ENCODE peak calls at places on chromosomes 5 and 9, in six cellular contexts. K is small intestine, Z is astrocyte, F is HL-60, E is cardiac fibroblast, A is HCT116. U is an unnamed sample.

GRCh38 chr5:138352722-138353549 is 451 bp downstream of the KDM3B start:
- DNase-seq in Z (peak), K (peak), F (peak), A (no peak), E (peak), U (peak)

GRCh38 chr5:103057208-103058130 is 62.5 kb downstream of the GIN1 start:
- DNase-seq in A (no peak), E (peak), F (no peak), Z (peak), K (peak), U (peak)

GRCh38 chr9:18847576-18848275 is 185.3 kb downstream of the SAXO1 start:
- DNase-seq in A (no peak), F (no peak), K (no peak), Z (no peak), E (no peak), U (no peak)

GRCh38 chr5:136629125-136629790 is 263.9 kb upstream of the TRPC7 start:
- DNase-seq in E (no peak), F (no peak), A (no peak), Z (no peak), K (no peak), U (peak)

GRCh38 chr5:120464627-120465280 is 654 bp downstream of the PRR16 start:
- DNase-seq in A (no peak), E (peak), K (no peak), F (peak), Z (peak), U (peak)

GRCh38 chr9:116566677-116567488 is 120.2 kb upstream of the TRIM32 start:
- DNase-seq in E (peak), A (no peak), F (no peak), Z (peak), K (peak), U (peak)

GRCh38 chr9:126705767-126706697 is 92.3 kb downstream of the LMX1B start:
- DNase-seq in A (peak), K (peak), E (peak), Z (no peak), F (peak), U (peak)

GRCh38 chr5:120240716-120241115 is 223.4 kb upstream of the PRR16 start:
- DNase-seq in E (peak), F (no peak), Z (peak), A (no peak), K (no peak), U (peak)

GRCh38 chr9:112532427-112532826 is 45.8 kb downstream of the KIAA1958 start:
- DNase-seq in A (no peak), E (peak), K (peak), Z (peak), F (peak), U (peak)

GRCh38 chr5:118883396-118883795 is 105.0 kb downstream of the DTWD2 start:
- DNase-seq in E (no peak), F (peak), K (no peak), A (no peak), Z (no peak), U (no peak)

GRCh38 chr9:4269872-4270271 is 30.0 kb downstream of the GLIS3 start:
- DNase-seq in E (no peak), K (no peak), A (no peak), Z (no peak), F (no peak), U (no peak)

DNA sequence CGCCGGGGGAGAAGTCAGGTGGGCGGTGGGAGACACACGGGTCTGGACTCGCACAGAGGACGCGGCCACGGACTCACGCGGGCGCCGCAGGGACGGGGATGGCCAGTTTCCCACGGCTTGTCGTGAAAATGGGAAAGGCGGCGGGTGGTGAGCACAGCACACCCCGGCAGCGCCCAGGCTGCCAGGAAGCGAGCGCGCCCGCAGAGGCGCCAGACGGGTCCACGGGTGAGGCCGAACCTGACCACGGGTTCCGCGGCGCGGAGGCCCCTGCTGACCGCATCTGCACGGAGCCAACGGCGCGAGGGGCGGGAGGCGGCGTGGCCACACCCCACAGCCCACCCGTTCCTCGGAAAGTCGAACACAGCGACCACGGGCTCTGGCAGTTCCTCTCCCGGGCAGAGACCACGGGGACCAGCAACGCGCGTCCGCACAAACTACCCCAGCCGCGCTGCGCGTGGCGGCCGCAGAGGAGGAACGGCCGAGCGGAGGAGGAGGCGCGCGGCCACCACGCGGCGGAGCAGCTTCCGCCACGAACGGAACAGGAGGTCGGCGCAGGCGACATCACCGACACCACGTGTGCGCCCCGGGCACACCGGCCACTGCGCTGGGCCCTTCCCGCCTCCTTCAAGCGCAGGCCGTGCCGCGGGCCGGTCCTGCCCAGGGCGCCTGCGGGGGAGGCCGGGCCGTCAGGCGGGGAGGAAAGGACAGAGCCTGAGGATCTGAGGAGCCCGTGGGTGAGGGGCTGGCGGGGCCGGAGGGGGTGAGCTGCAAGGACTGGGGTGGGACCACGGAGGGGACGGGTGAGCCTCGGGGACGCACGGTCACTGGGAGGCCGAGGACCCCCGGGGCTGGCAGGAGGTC is 5.6 kb downstream of the EXD3 start:
- DNase-seq in K (no peak), E (no peak), A (no peak), F (no peak), Z (no peak), U (no peak)
- H3K4me3 ChIP-seq in K (peak), E (peak), A (no peak), F (no peak), Z (no peak), U (peak)

GRCh38 chr9:127720031-127720864 is 4.4 kb downstream of the TTC16 start:
- DNase-seq in A (no peak), F (peak), Z (no peak), K (no peak), E (no peak), U (no peak)
- H3K4me3 ChIP-seq in A (no peak), F (no peak), Z (no peak), K (no peak), E (no peak), U (no peak)

GRCh38 chr5:38554860-38555259 is 1.6 kb downstream of the LIFR start:
- DNase-seq in Z (no peak), A (no peak), E (no peak), F (no peak), K (no peak), U (no peak)
- H3K4me3 ChIP-seq in Z (peak), A (no peak), E (peak), F (no peak), K (no peak), U (peak)

GRCh38 chr9:3263698-3264097 is 262.1 kb downstream of the RFX3 start:
- DNase-seq in Z (no peak), E (no peak), K (no peak), F (no peak), A (no peak), U (no peak)
- H3K4me3 ChIP-seq in Z (no peak), E (no peak), K (no peak), F (no peak), A (no peak), U (no peak)

GRCh38 chr5:39422036-39422606 is 2.7 kb downstream of the DAB2 start:
- DNase-seq in Z (no peak), E (no peak), F (no peak), K (no peak), A (no peak), U (peak)
- H3K4me3 ChIP-seq in Z (peak), E (peak), F (no peak), K (no peak), A (no peak), U (peak)

GRCh38 chr9:85941617-85941930 is 628 bp downstream of the NAA35 start:
- DNase-seq in A (no peak), Z (no peak), K (no peak), F (no peak), E (peak), U (peak)

GRCh38 chr9:85941966-85942912 is 1.3 kb downstream of the NAA35 start:
- DNase-seq in K (no peak), E (peak), F (no peak), A (no peak), Z (no peak), U (peak)

GRCh38 chr9:85942913-85943729 is 2.2 kb downstream of the NAA35 start:
- DNase-seq in F (no peak), K (no peak), E (no peak), A (no peak), Z (no peak), U (no peak)

GRCh38 chr9:85940832-85941616 is at the start of gene NAA35:
- DNase-seq in E (peak), A (peak), K (peak), F (peak), Z (peak), U (peak)

DNA sequence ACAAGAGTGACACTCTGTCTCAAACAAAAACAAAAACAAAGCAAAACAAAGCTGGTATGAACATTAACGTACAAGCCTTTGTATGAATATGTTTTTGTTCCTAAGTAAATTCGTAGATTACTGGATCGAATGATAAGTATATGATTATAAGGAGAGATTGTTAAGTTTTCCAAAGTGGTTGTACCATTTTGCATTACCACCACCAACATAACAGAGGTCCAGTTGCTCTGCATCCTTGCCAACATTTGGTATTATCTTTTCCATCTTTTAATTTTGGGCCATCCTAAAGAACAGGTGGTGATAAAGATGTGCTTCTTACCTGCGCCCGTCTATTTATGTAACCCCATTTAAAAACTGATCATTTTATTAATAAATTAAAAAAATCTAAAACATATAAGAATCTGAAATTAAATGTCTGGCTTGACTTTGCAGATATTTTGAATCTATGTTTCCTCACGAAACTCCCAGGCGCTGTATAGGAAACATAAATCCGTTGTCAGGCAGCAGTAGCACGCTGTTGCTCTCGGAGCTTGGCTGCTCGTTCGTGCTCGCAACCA is 593 bp upstream of the NAA35 start:
- DNase-seq in F (no peak), Z (no peak), K (no peak), A (no peak), E (no peak), U (no peak)
- H3K4me3 ChIP-seq in F (peak), Z (peak), K (peak), A (peak), E (peak), U (peak)

GRCh38 chr5:61328791-61329617 is 3.1 kb upstream of the ZSWIM6 start:
- DNase-seq in K (no peak), Z (no peak), E (no peak), F (no peak), A (no peak), U (no peak)
- H3K4me3 ChIP-seq in K (no peak), Z (no peak), E (no peak), F (no peak), A (no peak), U (no peak)

GRCh38 chr9:136954270-136955083 is 2.4 kb downstream of the LCN12 start:
- DNase-seq in F (no peak), E (no peak), A (no peak), K (no peak), Z (no peak), U (no peak)
- H3K4me3 ChIP-seq in F (no peak), E (no peak), A (no peak), K (no peak), Z (no peak), U (no peak)

U was measured in choroid plexus epithelial cell.